ENCODE peak calls at places on chromosomes 13 and 19, in eight cellular contexts. V is fibroblast of lung, W is B cell, N is body of pancreas, L is psoas muscle, A is astrocyte, J is left lung, H is spleen. R is an unnamed sample.

GRCh38 chr13:69565334-69565733 is 542.3 kb upstream of the ATXN8OS start:
- DNase-seq in V (peak), W (no peak), N (no peak), L (no peak), A (peak), J (no peak), H (no peak), R (no peak)

GRCh38 chr19:35288331-35288730 is 3.6 kb upstream of the MAG start:
- DNase-seq in V (no peak), W (no peak), N (no peak), L (no peak), A (no peak), J (no peak), H (no peak), R (no peak)

GRCh38 chr19:49799798-49800376 is 13.2 kb downstream of the FUZ start:
- DNase-seq in V (no peak), W (no peak), N (no peak), L (no peak), A (no peak), J (no peak), H (no peak), R (no peak)

GRCh38 chr13:39942901-39943273 is 287.4 kb downstream of the COG6 start:
- DNase-seq in V (peak), W (peak), N (peak), L (peak), A (peak), J (peak), H (peak), R (peak)

GRCh38 chr19:17779281-17779930 is 15.5 kb upstream of the B3GNT3 start:
- DNase-seq in V (peak), W (no peak), N (no peak), L (no peak), A (peak), J (peak), H (peak), R (no peak)

GRCh38 chr13:60756306-60756705 is 359.3 kb downstream of the TDRD3 start:
- DNase-seq in V (no peak), W (no peak), N (no peak), L (no peak), A (no peak), J (no peak), H (no peak), R (no peak)

GRCh38 chr19:40620161-40620485 is 19.0 kb downstream of the LTBP4 start:
- DNase-seq in V (no peak), W (no peak), N (no peak), L (no peak), A (peak), J (no peak), H (no peak), R (no peak)

GRCh38 chr19:41339936-41340335 is 13.8 kb downstream of the TGFB1 start:
- DNase-seq in V (no peak), W (no peak), N (no peak), L (no peak), A (peak), J (no peak), H (no peak), R (no peak)

GRCh38 chr13:25775986-25776385 is 275.8 kb downstream of the SHISA2 start:
- DNase-seq in V (no peak), W (no peak), N (no peak), L (no peak), A (no peak), J (no peak), H (no peak), R (no peak)

GRCh38 chr13:99464441-99464949 is 36.8 kb upstream of the TM9SF2 start:
- DNase-seq in V (peak), W (no peak), N (no peak), L (no peak), A (no peak), J (no peak), H (no peak), R (peak)

GRCh38 chr13:40220299-40220935 is 446.0 kb downstream of the FOXO1 start:
- DNase-seq in V (peak), W (no peak), N (no peak), L (no peak), A (peak), J (no peak), H (no peak), R (no peak)

GRCh38 chr13:110448230-110448629 is 113.3 kb downstream of the RAB20 start:
- DNase-seq in V (peak), W (no peak), N (no peak), L (no peak), A (peak), J (no peak), H (no peak), R (peak)

GRCh38 chr19:45306522-45307027 is 16.1 kb downstream of the CKM start:
- DNase-seq in V (no peak), W (no peak), N (no peak), L (no peak), A (no peak), J (no peak), H (no peak), R (no peak)

GRCh38 chr19:49338691-49339363 is 3.6 kb downstream of the CD37 start:
- DNase-seq in V (peak), W (peak), N (peak), L (peak), A (peak), J (peak), H (peak), R (peak)

GRCh38 chr19:5321851-5322681 is 18.5 kb downstream of the PTPRS start:
- DNase-seq in V (no peak), W (peak), N (no peak), L (no peak), A (no peak), J (no peak), H (peak), R (no peak)

GRCh38 chr19:16051254-16052025 is 24.9 kb upstream of the TPM4 start:
- DNase-seq in V (peak), W (no peak), N (no peak), L (no peak), A (no peak), J (no peak), H (no peak), R (no peak)

GRCh38 chr13:102693781-102694180 is 1.1 kb downstream of the METTL21C start:
- DNase-seq in V (peak), W (no peak), N (no peak), L (no peak), A (peak), J (no peak), H (no peak), R (peak)

GRCh38 chr13:33937373-33938087 is 119.6 kb downstream of the RFC3 start:
- DNase-seq in V (no peak), W (no peak), N (peak), L (no peak), A (peak), J (no peak), H (no peak), R (no peak)

GRCh38 chr13:23608704-23609413 is 38.6 kb downstream of the TNFRSF19 start:
- DNase-seq in V (peak), W (no peak), N (no peak), L (peak), A (no peak), J (peak), H (peak), R (peak)

GRCh38 chr13:99525967-99526366 is 24.7 kb downstream of the TM9SF2 start:
- DNase-seq in V (no peak), W (no peak), N (no peak), L (no peak), A (no peak), J (no peak), H (peak), R (no peak)

GRCh38 chr13:21625366-21625765 is 21.4 kb upstream of the MICU2 start:
- DNase-seq in V (peak), W (peak), N (no peak), L (no peak), A (peak), J (no peak), H (no peak), R (peak)

GRCh38 chr13:90402613-90403012 is 944.9 kb upstream of the MIR17HG start:
- DNase-seq in V (no peak), W (no peak), N (no peak), L (no peak), A (no peak), J (no peak), H (no peak), R (no peak)

GRCh38 chr19:35395762-35396199 is 24.9 kb downstream of the GPR42 start:
- DNase-seq in V (no peak), W (no peak), N (peak), L (no peak), A (no peak), J (no peak), H (no peak), R (no peak)

GRCh38 chr13:24274452-24274971 is 34.9 kb upstream of the C1QTNF9 start:
- DNase-seq in V (peak), W (peak), N (no peak), L (no peak), A (no peak), J (peak), H (peak), R (no peak)

GRCh38 chr13:110560606-110561334 is 752 bp downstream of the RAB20 start:
- DNase-seq in V (peak), W (peak), N (peak), L (no peak), A (no peak), J (no peak), H (no peak), R (peak)

GRCh38 chr13:59360108-59360507 is 803.6 kb downstream of the DIAPH3 start:
- DNase-seq in V (no peak), W (no peak), N (no peak), L (no peak), A (no peak), J (no peak), H (no peak), R (no peak)

GRCh38 chr19:8180018-8180417 is 29.2 kb upstream of the CERS4 start:
- DNase-seq in V (no peak), W (no peak), N (peak), L (no peak), A (no peak), J (no peak), H (no peak), R (no peak)

GRCh38 chr13:93039131-93039530 is 187.5 kb upstream of the GPC6 start:
- DNase-seq in V (peak), W (no peak), N (no peak), L (no peak), A (peak), J (no peak), H (no peak), R (peak)

GRCh38 chr13:98279473-98280175 is 102.6 kb upstream of the RNF113B start:
- DNase-seq in V (no peak), W (no peak), N (no peak), L (no peak), A (no peak), J (no peak), H (peak), R (no peak)

GRCh38 chr19:44476559-44477408 is 23.5 kb downstream of the ZNF180 start:
- DNase-seq in V (peak), W (no peak), N (no peak), L (no peak), A (peak), J (no peak), H (no peak), R (no peak)

GRCh38 chr13:24161010-24161775 is 673 bp downstream of the SPATA13 start:
- DNase-seq in V (peak), W (peak), N (peak), L (peak), A (no peak), J (peak), H (peak), R (no peak)

GRCh38 chr19:38707512-38708114 is 36.7 kb downstream of the CAPN12 start:
- DNase-seq in V (no peak), W (no peak), N (peak), L (no peak), A (no peak), J (no peak), H (peak), R (peak)

GRCh38 chr13:36345438-36346221 is 564 bp downstream of the SPART start:
- DNase-seq in V (peak), W (peak), N (peak), L (peak), A (peak), J (peak), H (peak), R (peak)

GRCh38 chr13:51590231-51590630 is 6.0 kb downstream of the WDFY2 start:
- DNase-seq in V (no peak), W (no peak), N (no peak), L (no peak), A (no peak), J (no peak), H (no peak), R (no peak)

GRCh38 chr13:112032186-112032835 is 34.6 kb upstream of the SOX1 start:
- DNase-seq in V (no peak), W (no peak), N (peak), L (no peak), A (no peak), J (no peak), H (no peak), R (peak)

GRCh38 chr13:91046715-91047327 is 300.7 kb upstream of the MIR17HG start:
- DNase-seq in V (peak), W (no peak), N (no peak), L (no peak), A (no peak), J (no peak), H (no peak), R (no peak)

GRCh38 chr13:103638706-103639105 is 572.5 kb upstream of the SLC10A2 start:
- DNase-seq in V (no peak), W (no peak), N (no peak), L (no peak), A (no peak), J (no peak), H (no peak), R (no peak)

GRCh38 chr13:91313103-91313502 is 34.4 kb upstream of the MIR17HG start:
- DNase-seq in V (peak), W (peak), N (no peak), L (no peak), A (no peak), J (no peak), H (no peak), R (no peak)

DNA sequence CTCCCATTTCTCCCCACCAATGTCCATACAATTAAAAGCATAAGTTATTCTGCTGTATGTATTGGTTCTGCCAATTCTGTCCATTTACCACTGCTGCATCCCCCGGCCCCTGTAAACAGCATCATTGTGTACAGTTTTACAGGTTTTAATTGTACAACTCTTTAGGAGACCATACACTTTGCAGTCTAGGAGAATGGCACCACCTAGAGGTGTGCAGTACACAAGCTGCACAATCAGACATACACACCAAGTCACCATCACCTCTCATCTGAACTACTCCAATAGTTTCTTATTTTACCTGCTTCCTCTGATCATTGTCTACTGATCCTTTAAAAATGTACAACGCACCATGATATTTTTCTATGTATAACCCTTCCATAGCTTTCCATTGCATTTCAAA is 855.9 kb upstream of the KLHL1 start:
- DNase-seq in V (peak), W (no peak), N (no peak), L (no peak), A (no peak), J (no peak), H (no peak), R (no peak)
- TF ChIP-seq CTCF in V (no peak), W (no peak), N (no peak), L (no peak), A (peak), J (no peak), H (no peak), R (no peak)

GRCh38 chr13:35225159-35225558 is 251.3 kb downstream of the MAB21L1 start:
- DNase-seq in V (no peak), W (no peak), N (no peak), L (no peak), A (no peak), J (no peak), H (no peak), R (no peak)
- TF ChIP-seq CTCF in V (no peak), W (no peak), N (no peak), L (no peak), A (no peak), J (no peak), H (no peak), R (no peak)

GRCh38 chr13:105213512-105213911 is 1322.0 kb downstream of the EFNB2 start:
- DNase-seq in V (peak), W (no peak), N (no peak), L (no peak), A (no peak), J (no peak), H (no peak), R (no peak)
- TF ChIP-seq CTCF in V (no peak), W (no peak), N (no peak), L (no peak), A (no peak), J (no peak), H (no peak), R (no peak)

DNA sequence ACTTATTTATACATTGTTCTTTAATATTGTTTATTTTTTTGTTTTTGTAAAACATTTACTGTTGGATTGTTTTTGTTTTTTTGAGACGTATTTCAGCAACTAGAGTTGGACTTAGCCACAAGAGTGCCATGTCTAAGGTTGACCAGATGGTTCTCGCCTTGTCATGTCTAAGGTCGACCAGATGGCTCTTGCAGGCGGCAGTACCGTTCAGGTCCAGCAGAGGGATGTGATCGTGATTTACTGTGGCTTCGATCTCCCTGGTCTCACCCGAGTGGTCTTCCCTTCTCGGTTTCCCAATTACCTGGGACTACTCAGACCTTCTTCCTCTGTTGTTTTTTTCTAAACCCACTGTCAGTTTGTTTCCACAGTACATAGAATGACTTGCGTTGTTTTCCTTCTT is 1438.6 kb downstream of the UQCRFS1 start:
- DNase-seq in V (no peak), W (no peak), N (no peak), L (no peak), A (no peak), J (no peak), H (no peak), R (no peak)
- TF ChIP-seq CTCF in V (peak), W (no peak), N (no peak), L (no peak), A (no peak), J (no peak), H (no peak), R (peak)